ENCODE peak calls at places on chromosomes 12 and 14, in five cellular contexts. One of them, this sample, is unnamed.

GRCh38 chr12:110012137-110012536 is 12.9 kb downstream of the ANKRD13A start:
- DNase-seq in thoracic aorta: no peak
- DNase-seq in tibial nerve: no peak
- DNase-seq in mammary epithelial cell: no peak
- DNase-seq in astrocyte: no peak
- DNase-seq in this sample: no peak

GRCh38 chr14:102633906-102634595 is 41.6 kb downstream of the RCOR1 start:
- DNase-seq in tibial nerve: no peak
- DNase-seq in thoracic aorta: no peak
- DNase-seq in mammary epithelial cell: no peak
- DNase-seq in astrocyte: no peak
- DNase-seq in this sample: no peak

GRCh38 chr12:125194999-125195398 is 129.8 kb downstream of the AACS start:
- DNase-seq in thoracic aorta: no peak
- DNase-seq in mammary epithelial cell: no peak
- DNase-seq in tibial nerve: no peak
- DNase-seq in astrocyte: no peak
- DNase-seq in this sample: no peak

GRCh38 chr12:3770891-3771290 is 18.0 kb upstream of the CRACR2A start:
- DNase-seq in thoracic aorta: no peak
- DNase-seq in mammary epithelial cell: peak
- DNase-seq in tibial nerve: no peak
- DNase-seq in astrocyte: peak
- DNase-seq in this sample: no peak

GRCh38 chr14:69543341-69544249 is 31.1 kb downstream of the CCDC177 start:
- DNase-seq in thoracic aorta: peak
- DNase-seq in tibial nerve: no peak
- DNase-seq in mammary epithelial cell: peak
- DNase-seq in astrocyte: peak
- DNase-seq in this sample: peak

GRCh38 chr14:56271988-56272387 is 153.8 kb downstream of the PELI2 start:
- DNase-seq in astrocyte: peak
- DNase-seq in mammary epithelial cell: no peak
- DNase-seq in thoracic aorta: no peak
- DNase-seq in tibial nerve: no peak
- DNase-seq in this sample: no peak

GRCh38 chr14:61511558-61511924 is 183.8 kb upstream of the HIF1A start:
- DNase-seq in tibial nerve: no peak
- DNase-seq in mammary epithelial cell: peak
- DNase-seq in thoracic aorta: no peak
- DNase-seq in astrocyte: no peak
- DNase-seq in this sample: no peak

GRCh38 chr12:4221157-4221556 is 52.4 kb upstream of the CCND2 start:
- DNase-seq in thoracic aorta: no peak
- DNase-seq in tibial nerve: no peak
- DNase-seq in astrocyte: no peak
- DNase-seq in mammary epithelial cell: peak
- DNase-seq in this sample: no peak

GRCh38 chr12:52074006-52074405 is 4.2 kb downstream of the ATG101 start:
- DNase-seq in tibial nerve: no peak
- DNase-seq in astrocyte: no peak
- DNase-seq in thoracic aorta: no peak
- DNase-seq in mammary epithelial cell: no peak
- DNase-seq in this sample: no peak

GRCh38 chr14:37598085-37598972 is 2.9 kb downstream of the TTC6 start:
- DNase-seq in astrocyte: no peak
- DNase-seq in thoracic aorta: no peak
- DNase-seq in mammary epithelial cell: no peak
- DNase-seq in tibial nerve: no peak
- DNase-seq in this sample: no peak

GRCh38 chr12:94185801-94186200 is 37.4 kb downstream of the PLXNC1 start:
- DNase-seq in astrocyte: no peak
- DNase-seq in mammary epithelial cell: no peak
- DNase-seq in thoracic aorta: no peak
- DNase-seq in tibial nerve: no peak
- DNase-seq in this sample: no peak

GRCh38 chr12:106033161-106033675 is 105.5 kb downstream of the NUAK1 start:
- DNase-seq in tibial nerve: no peak
- DNase-seq in thoracic aorta: no peak
- DNase-seq in astrocyte: no peak
- DNase-seq in mammary epithelial cell: no peak
- DNase-seq in this sample: no peak

GRCh38 chr14:52329678-52330376 is 15.7 kb downstream of the PTGER2 start:
- DNase-seq in thoracic aorta: no peak
- DNase-seq in mammary epithelial cell: no peak
- DNase-seq in tibial nerve: no peak
- DNase-seq in astrocyte: no peak
- DNase-seq in this sample: no peak

GRCh38 chr12:130041983-130042812 is 120.1 kb upstream of the FZD10 start:
- DNase-seq in mammary epithelial cell: no peak
- DNase-seq in thoracic aorta: no peak
- DNase-seq in tibial nerve: no peak
- DNase-seq in astrocyte: no peak
- DNase-seq in this sample: no peak

GRCh38 chr12:107512391-107512790 is 173.2 kb upstream of the PWP1 start:
- DNase-seq in tibial nerve: no peak
- DNase-seq in thoracic aorta: no peak
- DNase-seq in mammary epithelial cell: no peak
- DNase-seq in astrocyte: peak
- DNase-seq in this sample: no peak

GRCh38 chr14:65794674-65795279 is 382.2 kb downstream of the FUT8 start:
- DNase-seq in tibial nerve: no peak
- DNase-seq in thoracic aorta: no peak
- DNase-seq in astrocyte: no peak
- DNase-seq in mammary epithelial cell: no peak
- DNase-seq in this sample: no peak

GRCh38 chr12:109595321-109595902 is 21.8 kb downstream of the MVK start:
- DNase-seq in astrocyte: no peak
- DNase-seq in mammary epithelial cell: no peak
- DNase-seq in tibial nerve: no peak
- DNase-seq in thoracic aorta: no peak
- DNase-seq in this sample: no peak

GRCh38 chr12:13133886-13134285 is 30.4 kb upstream of the GSG1 start:
- DNase-seq in thoracic aorta: no peak
- DNase-seq in mammary epithelial cell: no peak
- DNase-seq in astrocyte: no peak
- DNase-seq in tibial nerve: no peak
- DNase-seq in this sample: no peak

GRCh38 chr14:102055181-102055901 is 31.5 kb downstream of the HSP90AA1 start:
- DNase-seq in mammary epithelial cell: peak
- DNase-seq in thoracic aorta: no peak
- DNase-seq in astrocyte: peak
- DNase-seq in tibial nerve: no peak
- DNase-seq in this sample: peak

GRCh38 chr12:116542345-116542950 is 16.7 kb upstream of the MAP1LC3B2 start:
- DNase-seq in thoracic aorta: no peak
- DNase-seq in mammary epithelial cell: no peak
- DNase-seq in astrocyte: no peak
- DNase-seq in tibial nerve: no peak
- DNase-seq in this sample: no peak

GRCh38 chr14:103280278-103280917 is 53.6 kb upstream of the EIF5 start:
- DNase-seq in astrocyte: no peak
- DNase-seq in mammary epithelial cell: no peak
- DNase-seq in thoracic aorta: no peak
- DNase-seq in tibial nerve: no peak
- DNase-seq in this sample: no peak

GRCh38 chr14:101489092-101489760 is 72.1 kb upstream of the DIO3 start:
- DNase-seq in thoracic aorta: no peak
- DNase-seq in astrocyte: no peak
- DNase-seq in mammary epithelial cell: no peak
- DNase-seq in tibial nerve: no peak
- DNase-seq in this sample: no peak

GRCh38 chr12:12182926-12183325 is 83.9 kb downstream of the LRP6 start:
- DNase-seq in mammary epithelial cell: peak
- DNase-seq in tibial nerve: no peak
- DNase-seq in thoracic aorta: no peak
- DNase-seq in astrocyte: peak
- DNase-seq in this sample: peak

GRCh38 chr14:69331206-69331605 is 66.9 kb downstream of the ERH start:
- DNase-seq in astrocyte: no peak
- DNase-seq in mammary epithelial cell: no peak
- DNase-seq in thoracic aorta: no peak
- DNase-seq in tibial nerve: no peak
- DNase-seq in this sample: no peak

GRCh38 chr12:88781909-88782308 is 201.6 kb upstream of the KITLG start:
- DNase-seq in tibial nerve: no peak
- DNase-seq in mammary epithelial cell: peak
- DNase-seq in astrocyte: peak
- DNase-seq in thoracic aorta: no peak
- DNase-seq in this sample: no peak

GRCh38 chr14:62602712-62603111 is 442.5 kb downstream of the KCNH5 start:
- DNase-seq in thoracic aorta: no peak
- DNase-seq in astrocyte: no peak
- DNase-seq in tibial nerve: no peak
- DNase-seq in mammary epithelial cell: no peak
- DNase-seq in this sample: no peak

GRCh38 chr14:61281911-61282310 is 773 bp upstream of the TMEM30B start:
- DNase-seq in astrocyte: no peak
- DNase-seq in mammary epithelial cell: no peak
- DNase-seq in tibial nerve: no peak
- DNase-seq in thoracic aorta: no peak
- DNase-seq in this sample: no peak

GRCh38 chr12:120266180-120266535 is 628 bp upstream of the PXN start:
- DNase-seq in astrocyte: no peak
- DNase-seq in mammary epithelial cell: no peak
- DNase-seq in thoracic aorta: no peak
- DNase-seq in tibial nerve: no peak
- DNase-seq in this sample: no peak

GRCh38 chr12:88790231-88790630 is 210.0 kb upstream of the KITLG start:
- DNase-seq in astrocyte: no peak
- DNase-seq in thoracic aorta: no peak
- DNase-seq in tibial nerve: no peak
- DNase-seq in mammary epithelial cell: no peak
- DNase-seq in this sample: no peak

GRCh38 chr12:6193853-6194815 is 6.1 kb upstream of the CD9 start:
- DNase-seq in tibial nerve: no peak
- DNase-seq in thoracic aorta: no peak
- DNase-seq in astrocyte: no peak
- DNase-seq in mammary epithelial cell: no peak
- DNase-seq in this sample: no peak

GRCh38 chr12:6198556-6198955 is 1.6 kb upstream of the CD9 start:
- DNase-seq in mammary epithelial cell: no peak
- DNase-seq in tibial nerve: no peak
- DNase-seq in thoracic aorta: no peak
- DNase-seq in astrocyte: no peak
- DNase-seq in this sample: no peak

GRCh38 chr12:6197996-6198395 is 2.2 kb upstream of the CD9 start:
- DNase-seq in mammary epithelial cell: no peak
- DNase-seq in thoracic aorta: no peak
- DNase-seq in astrocyte: no peak
- DNase-seq in tibial nerve: no peak
- DNase-seq in this sample: no peak

GRCh38 chr12:6192604-6193380 is 7.4 kb upstream of the CD9 start:
- DNase-seq in mammary epithelial cell: no peak
- DNase-seq in tibial nerve: no peak
- DNase-seq in astrocyte: no peak
- DNase-seq in thoracic aorta: no peak
- DNase-seq in this sample: no peak

GRCh38 chr12:6195665-6196535 is 4.3 kb upstream of the CD9 start:
- DNase-seq in thoracic aorta: peak
- DNase-seq in tibial nerve: peak
- DNase-seq in mammary epithelial cell: peak
- DNase-seq in astrocyte: peak
- DNase-seq in this sample: peak
- H3K27ac ChIP-seq in thoracic aorta: peak
- H3K27ac ChIP-seq in tibial nerve: no peak
- H3K27ac ChIP-seq in mammary epithelial cell: peak
- H3K27ac ChIP-seq in astrocyte: no peak
- H3K27ac ChIP-seq in this sample: no peak

GRCh38 chr14:44912041-44912869 is 49.5 kb downstream of the KLHL28 start:
- DNase-seq in astrocyte: no peak
- DNase-seq in mammary epithelial cell: no peak
- DNase-seq in thoracic aorta: no peak
- DNase-seq in tibial nerve: no peak
- DNase-seq in this sample: no peak
- H3K4me3 ChIP-seq in astrocyte: peak
- H3K4me3 ChIP-seq in mammary epithelial cell: no peak
- H3K4me3 ChIP-seq in thoracic aorta: peak
- H3K4me3 ChIP-seq in tibial nerve: peak
- H3K4me3 ChIP-seq in this sample: peak

GRCh38 chr14:57487771-57488170 is 5.9 kb downstream of the CCDC198 start:
- DNase-seq in thoracic aorta: no peak
- DNase-seq in astrocyte: peak
- DNase-seq in mammary epithelial cell: no peak
- DNase-seq in tibial nerve: no peak
- DNase-seq in this sample: no peak

GRCh38 chr14:57485635-57486034 is 8.0 kb downstream of the CCDC198 start:
- DNase-seq in mammary epithelial cell: no peak
- DNase-seq in tibial nerve: no peak
- DNase-seq in astrocyte: no peak
- DNase-seq in thoracic aorta: no peak
- DNase-seq in this sample: no peak

GRCh38 chr14:57492859-57493258 is 798 bp downstream of the CCDC198 start:
- DNase-seq in tibial nerve: no peak
- DNase-seq in astrocyte: peak
- DNase-seq in mammary epithelial cell: peak
- DNase-seq in thoracic aorta: no peak
- DNase-seq in this sample: no peak

GRCh38 chr14:57486767-57487379 is 6.8 kb downstream of the CCDC198 start:
- DNase-seq in astrocyte: peak
- DNase-seq in tibial nerve: no peak
- DNase-seq in thoracic aorta: no peak
- DNase-seq in mammary epithelial cell: peak
- DNase-seq in this sample: peak
- TF ChIP-seq CTCF in astrocyte: peak
- TF ChIP-seq CTCF in tibial nerve: peak
- TF ChIP-seq CTCF in thoracic aorta: peak
- TF ChIP-seq CTCF in mammary epithelial cell: peak
- TF ChIP-seq CTCF in this sample: peak

GRCh38 chr14:96584199-96584906 is 82.2 kb downstream of the PAPOLA start:
- DNase-seq in mammary epithelial cell: peak
- DNase-seq in astrocyte: no peak
- DNase-seq in tibial nerve: no peak
- DNase-seq in thoracic aorta: no peak
- DNase-seq in this sample: no peak

GRCh38 chr14:96581902-96582640 is 79.9 kb downstream of the PAPOLA start:
- DNase-seq in thoracic aorta: no peak
- DNase-seq in astrocyte: no peak
- DNase-seq in mammary epithelial cell: no peak
- DNase-seq in tibial nerve: no peak
- DNase-seq in this sample: no peak

GRCh38 chr14:96583605-96584041 is 81.4 kb downstream of the PAPOLA start:
- DNase-seq in tibial nerve: no peak
- DNase-seq in thoracic aorta: no peak
- DNase-seq in astrocyte: no peak
- DNase-seq in mammary epithelial cell: no peak
- DNase-seq in this sample: no peak

GRCh38 chr14:96582641-96582980 is 80.4 kb downstream of the PAPOLA start:
- DNase-seq in tibial nerve: no peak
- DNase-seq in thoracic aorta: no peak
- DNase-seq in astrocyte: no peak
- DNase-seq in mammary epithelial cell: no peak
- DNase-seq in this sample: no peak

GRCh38 chr14:96582995-96583394 is 80.8 kb downstream of the PAPOLA start:
- DNase-seq in mammary epithelial cell: no peak
- DNase-seq in tibial nerve: no peak
- DNase-seq in thoracic aorta: no peak
- DNase-seq in astrocyte: no peak
- DNase-seq in this sample: no peak
- H3K27ac ChIP-seq in mammary epithelial cell: no peak
- H3K27ac ChIP-seq in tibial nerve: no peak
- H3K27ac ChIP-seq in thoracic aorta: no peak
- H3K27ac ChIP-seq in astrocyte: no peak
- H3K27ac ChIP-seq in this sample: no peak

GRCh38 chr14:89040080-89040437 is 215.6 kb downstream of the TTC8 start:
- DNase-seq in tibial nerve: no peak
- DNase-seq in thoracic aorta: no peak
- DNase-seq in mammary epithelial cell: no peak
- DNase-seq in astrocyte: no peak
- DNase-seq in this sample: no peak
- H3K4me3 ChIP-seq in tibial nerve: peak
- H3K4me3 ChIP-seq in thoracic aorta: peak
- H3K4me3 ChIP-seq in mammary epithelial cell: no peak
- H3K4me3 ChIP-seq in astrocyte: peak
- H3K4me3 ChIP-seq in this sample: no peak